ENCODE peak calls at places on chromosomes 12 and 14, in six cellular contexts. I is A549, Y is endothelial cell of umbilical vein, K is K562, W is GM12878, B is HepG2. N is an unnamed sample.

GRCh38 chr12:118853634-118854033 is 127.7 kb upstream of the SRRM4 start:
- DNase-seq in B (no peak), K (no peak), W (no peak), I (no peak), Y (no peak), N (peak)

GRCh38 chr12:87150969-87151662 is 878.1 kb downstream of the C12orf50 start:
- DNase-seq in K (no peak), W (peak), Y (no peak), I (peak), B (no peak), N (no peak)

GRCh38 chr14:71539660-71540285 is 392.5 kb upstream of the RGS6 start:
- DNase-seq in B (no peak), K (no peak), Y (peak), I (no peak), W (no peak), N (peak)

GRCh38 chr14:93207468-93208308 is 632 bp downstream of the UBR7 start:
- DNase-seq in K (peak), W (no peak), B (no peak), Y (peak), I (peak), N (peak)

GRCh38 chr14:58238252-58239247 is 6.1 kb upstream of the PSMA3 start:
- DNase-seq in W (no peak), I (no peak), K (peak), Y (peak), B (no peak), N (no peak)

GRCh38 chr12:5014269-5014668 is 29.4 kb upstream of the KCNA5 start:
- DNase-seq in B (no peak), Y (no peak), K (no peak), I (no peak), W (no peak), N (peak)

GRCh38 chr12:76422878-76423438 is 74.7 kb upstream of the BBS10 start:
- DNase-seq in Y (no peak), B (no peak), W (no peak), K (no peak), I (no peak), N (peak)

GRCh38 chr12:13205809-13206559 is 9.5 kb downstream of the EMP1 start:
- DNase-seq in B (no peak), K (no peak), Y (peak), I (peak), W (no peak), N (peak)

GRCh38 chr12:6361834-6362233 is 13.5 kb downstream of the SCNN1A start:
- DNase-seq in Y (peak), K (no peak), B (no peak), W (no peak), I (peak), N (no peak)

GRCh38 chr12:49952396-49953055 is 2.0 kb downstream of the AQP2 start:
- DNase-seq in W (no peak), B (no peak), I (no peak), Y (no peak), K (no peak), N (peak)

GRCh38 chr12:31835276-31835882 is 106.6 kb upstream of the AMN1 start:
- DNase-seq in I (peak), K (no peak), Y (peak), W (no peak), B (peak), N (no peak)

GRCh38 chr12:89970646-89971192 is 262.1 kb upstream of the ATP2B1 start:
- DNase-seq in W (no peak), K (no peak), B (no peak), Y (no peak), I (no peak), N (no peak)

GRCh38 chr12:6635375-6635855 is 344 bp downstream of the LPAR5 start:
- DNase-seq in K (peak), W (no peak), Y (no peak), B (no peak), I (no peak), N (peak)

GRCh38 chr14:19949218-19949617 is 18.5 kb downstream of the OR4K1 start:
- DNase-seq in W (no peak), I (no peak), K (no peak), Y (no peak), B (no peak), N (no peak)

GRCh38 chr14:55425091-55425490 is 13.5 kb upstream of the ATG14 start:
- DNase-seq in B (no peak), W (no peak), K (peak), Y (no peak), I (no peak), N (no peak)

GRCh38 chr14:71449316-71450055 is 482.7 kb upstream of the RGS6 start:
- DNase-seq in B (no peak), I (no peak), Y (no peak), W (no peak), K (no peak), N (no peak)

GRCh38 chr14:58617619-58618018 is 20.1 kb upstream of the DACT1 start:
- DNase-seq in W (no peak), I (no peak), Y (no peak), K (no peak), B (no peak), N (no peak)

GRCh38 chr14:30077946-30078345 is 150.3 kb upstream of the PRKD1 start:
- DNase-seq in K (no peak), W (no peak), B (no peak), I (no peak), Y (no peak), N (no peak)

GRCh38 chr14:80364274-80364673 is 153.0 kb upstream of the DIO2 start:
- DNase-seq in B (peak), Y (peak), K (no peak), I (peak), W (no peak), N (peak)

GRCh38 chr12:78036889-78037288 is 206.2 kb downstream of the NAV3 start:
- DNase-seq in B (no peak), I (no peak), W (no peak), Y (no peak), K (no peak), N (peak)

GRCh38 chr14:29743566-29743965 is 184.1 kb downstream of the PRKD1 start:
- DNase-seq in K (no peak), I (no peak), B (no peak), W (no peak), Y (no peak), N (no peak)

GRCh38 chr14:56271988-56272387 is 153.8 kb downstream of the PELI2 start:
- DNase-seq in Y (peak), B (no peak), I (no peak), K (no peak), W (no peak), N (no peak)

GRCh38 chr12:90260136-90260535 is 551.5 kb upstream of the ATP2B1 start:
- DNase-seq in K (no peak), W (no peak), Y (no peak), I (no peak), B (no peak), N (no peak)

GRCh38 chr12:57621497-57622292 is 10.5 kb downstream of the ARHGEF25 start:
- DNase-seq in K (peak), W (no peak), B (no peak), I (peak), Y (peak), N (peak)

DNA sequence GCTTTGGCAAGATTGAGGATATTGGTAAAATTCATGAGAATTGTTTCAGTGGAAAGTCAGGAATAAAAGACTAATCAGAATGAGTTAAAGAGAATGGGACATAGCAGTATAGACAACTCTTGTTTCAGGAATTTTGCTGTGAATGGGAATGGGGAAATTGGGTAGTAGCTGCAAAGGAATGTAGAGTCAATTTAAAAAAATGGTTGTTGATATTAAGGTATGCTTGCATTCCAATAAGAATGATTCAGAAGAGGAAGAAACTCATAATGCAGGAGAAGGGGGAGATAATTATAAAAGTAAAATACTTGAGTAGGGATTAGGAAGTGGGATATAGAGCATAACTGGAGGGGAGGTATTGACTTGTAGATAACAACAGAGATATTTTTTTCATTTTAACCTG is 40.7 kb downstream of the MNAT1 start:
- DNase-seq in K (no peak), W (no peak), B (no peak), Y (peak), I (no peak), N (no peak)
- TF ChIP-seq MAX in K (no peak), W (no peak), B (no peak), Y (no peak), I (no peak), N (no peak)

DNA sequence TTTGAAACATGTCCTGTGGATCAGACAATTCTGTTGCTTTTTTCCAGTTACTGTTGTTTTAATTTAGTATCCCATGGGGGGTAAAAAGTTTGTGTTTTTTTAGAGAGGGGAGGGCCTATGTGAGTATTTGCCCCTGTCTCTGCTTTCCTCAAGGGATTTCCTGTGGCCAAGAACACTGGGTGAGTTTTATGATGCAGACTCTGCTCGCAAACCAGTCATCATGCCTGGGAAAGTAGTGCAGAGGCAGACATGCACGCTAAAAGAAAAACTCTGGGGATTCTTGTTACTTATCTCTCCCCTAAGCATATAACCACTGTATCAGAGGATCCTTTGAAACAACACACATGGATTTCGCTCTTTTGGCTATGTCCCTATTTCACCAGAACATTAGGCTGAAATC is 1845.7 kb upstream of the SEL1L start:
- DNase-seq in Y (no peak), W (no peak), B (no peak), I (no peak), K (no peak), N (no peak)
- TF ChIP-seq MYC in Y (no peak), W (no peak), B (no peak), I (no peak), K (no peak), N (no peak)

DNA sequence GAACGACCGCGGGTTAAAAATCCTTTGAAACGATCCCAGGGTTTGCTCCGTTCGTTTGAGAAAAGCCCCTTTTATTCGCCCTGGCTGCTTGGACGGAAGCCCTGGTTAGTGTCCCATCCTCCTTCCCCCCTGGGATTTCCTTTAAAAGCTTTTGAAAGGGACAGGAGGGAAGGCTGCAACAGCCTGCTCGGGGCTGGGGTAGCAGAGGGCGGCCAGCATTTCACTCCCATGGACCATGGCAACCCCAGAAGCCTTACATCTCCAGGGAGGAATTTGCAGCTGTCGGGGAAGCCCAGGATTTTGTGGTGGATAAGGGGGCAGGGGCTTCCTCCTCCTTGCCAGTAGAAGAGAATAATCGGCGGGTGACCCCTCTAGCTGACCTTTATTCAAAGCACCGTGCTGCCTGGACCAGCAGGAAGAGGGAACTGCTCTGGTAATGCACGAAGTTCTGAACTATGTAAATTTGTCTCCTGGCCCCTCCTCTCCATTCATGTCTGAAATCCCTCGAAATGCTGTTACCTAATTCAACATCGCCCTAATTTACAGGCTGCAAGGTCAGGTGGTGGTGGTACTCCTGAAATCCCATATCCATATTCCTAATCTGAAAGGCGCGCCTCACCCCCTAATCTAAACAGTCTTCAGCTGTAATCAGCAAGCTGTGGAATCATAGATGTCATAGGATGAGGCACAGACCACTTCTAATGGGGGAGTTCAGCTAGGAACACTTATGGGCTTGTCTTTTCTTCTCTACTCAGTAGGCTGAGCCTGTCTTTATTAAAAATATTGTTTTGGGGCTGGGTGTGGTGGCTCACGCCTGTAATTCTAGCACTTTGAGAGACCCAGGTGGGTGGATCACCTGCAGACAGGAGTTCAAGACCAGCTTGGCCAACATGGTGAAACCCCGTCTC is 1.0 kb upstream of the CLIP1 start:
- DNase-seq in K (no peak), I (peak), Y (peak), B (peak), W (no peak), N (peak)
- TF ChIP-seq CTCF in K (no peak), I (no peak), Y (no peak), B (no peak), W (no peak), N (no peak)

DNA sequence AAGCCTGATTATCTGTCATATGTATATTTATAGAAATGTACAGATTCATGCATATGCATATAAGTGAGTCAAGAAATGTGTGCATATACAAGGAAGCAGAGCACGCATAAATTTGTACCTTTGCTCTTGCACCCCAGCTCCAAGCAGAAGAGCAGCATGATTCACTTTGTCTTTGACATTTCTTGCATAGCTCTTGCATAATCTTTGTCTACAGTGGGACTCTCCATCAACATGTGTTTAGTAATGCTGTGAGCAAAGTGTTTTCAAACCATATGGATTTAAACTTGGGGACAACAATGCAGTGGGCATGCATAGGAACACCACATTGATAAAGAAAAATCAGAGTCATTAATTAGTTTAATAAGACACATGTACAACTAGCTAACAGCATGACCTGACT is 330.7 kb upstream of the DCN start:
- DNase-seq in I (no peak), K (no peak), W (no peak), B (no peak), Y (no peak), N (no peak)
- TF ChIP-seq MAX in I (no peak), K (no peak), W (no peak), B (no peak), Y (no peak), N (no peak)

GRCh38 chr12:85183855-85184254 is 96.2 kb upstream of the ALX1 start:
- DNase-seq in B (no peak), W (no peak), K (no peak), Y (no peak), I (no peak), N (no peak)

GRCh38 chr12:85182699-85183098 is 97.3 kb upstream of the ALX1 start:
- DNase-seq in W (no peak), B (no peak), Y (no peak), I (peak), K (no peak), N (no peak)

GRCh38 chr12:85179680-85180300 is 100.2 kb upstream of the ALX1 start:
- DNase-seq in W (no peak), Y (peak), K (no peak), I (peak), B (no peak), N (no peak)
- TF ChIP-seq MYC in W (no peak), Y (no peak), K (no peak), I (no peak), B (no peak), N (no peak)

GRCh38 chr12:3316776-3317480 is 174.1 kb upstream of the PRMT8 start:
- DNase-seq in I (no peak), K (no peak), B (no peak), W (no peak), Y (no peak), N (no peak)
- TF ChIP-seq CTCF in I (no peak), K (no peak), B (no peak), W (no peak), Y (no peak), N (no peak)

DNA sequence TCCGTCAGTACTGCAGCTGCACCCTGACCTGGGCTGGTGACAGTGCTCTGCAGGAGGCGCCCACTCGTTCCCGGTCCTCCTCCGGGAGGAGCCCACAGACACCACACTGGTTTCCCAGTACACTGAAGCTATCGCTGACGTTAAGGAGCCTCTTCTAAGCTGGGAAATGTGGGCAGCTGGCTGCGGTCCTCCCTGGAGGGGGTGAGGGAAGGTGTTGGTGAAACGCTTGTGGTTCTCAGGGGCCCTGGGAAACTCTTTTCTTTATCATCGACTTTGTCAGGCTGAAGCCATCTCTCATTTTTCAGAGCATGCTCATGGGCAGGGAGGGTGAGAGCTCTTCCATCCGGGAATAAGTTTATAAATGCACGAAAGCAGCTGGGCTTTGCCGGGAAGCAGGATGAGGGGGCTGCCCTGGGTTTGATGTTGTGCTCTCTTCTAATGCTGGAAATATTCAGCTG is 176.0 kb downstream of the CHST11 start:
- DNase-seq in W (no peak), Y (no peak), I (no peak), K (no peak), B (no peak), N (no peak)
- TF ChIP-seq MAX in W (no peak), Y (no peak), I (no peak), K (no peak), B (no peak), N (no peak)

GRCh38 chr12:28974166-28974565 is 174.9 kb upstream of the FAR2 start:
- DNase-seq in K (no peak), W (no peak), I (no peak), Y (no peak), B (no peak), N (no peak)

GRCh38 chr12:28973491-28973890 is 175.6 kb upstream of the FAR2 start:
- DNase-seq in K (no peak), W (no peak), Y (no peak), B (no peak), I (no peak), N (no peak)

GRCh38 chr12:28974890-28975289 is 174.2 kb upstream of the FAR2 start:
- DNase-seq in W (no peak), K (no peak), B (no peak), Y (no peak), I (no peak), N (no peak)

DNA sequence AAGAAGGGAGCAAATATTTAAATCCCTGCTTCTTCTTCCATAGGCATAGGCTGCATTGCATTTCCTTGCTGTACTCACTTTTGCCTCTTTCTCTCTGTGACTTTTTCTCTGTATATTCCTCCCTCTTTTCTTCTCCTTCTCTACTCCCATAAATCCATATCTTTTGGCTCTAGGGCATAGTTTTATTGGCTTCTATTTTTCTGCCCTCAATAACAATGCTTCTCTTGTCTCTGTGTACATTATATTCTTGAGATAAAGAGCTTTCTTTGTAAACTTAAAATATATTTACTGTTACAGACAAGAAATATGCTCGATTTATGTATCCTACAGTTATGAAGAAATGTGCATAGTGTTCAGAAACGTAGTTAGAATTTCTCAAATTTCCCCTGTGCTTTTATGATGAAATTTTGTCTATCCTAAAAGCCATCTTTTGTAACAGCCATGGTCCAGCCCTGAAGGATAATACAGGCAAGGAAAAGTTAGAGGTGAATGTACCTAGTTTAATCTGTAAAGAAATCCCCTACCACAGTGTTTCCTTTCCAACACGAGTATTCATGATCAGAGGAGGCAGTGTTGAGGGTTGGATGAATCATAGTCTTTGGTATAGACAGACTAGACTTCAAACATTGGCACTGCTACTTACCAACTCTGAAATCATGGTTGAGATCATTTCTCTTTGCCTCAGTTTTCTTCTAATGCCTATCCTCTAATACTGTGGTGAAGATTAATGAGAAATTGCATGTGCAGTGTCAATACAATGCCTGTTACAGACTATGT is 173.3 kb upstream of the FAR2 start:
- DNase-seq in K (no peak), Y (no peak), I (no peak), W (no peak), B (no peak), N (no peak)
- TF ChIP-seq MYC in K (no peak), Y (no peak), I (no peak), W (no peak), B (no peak), N (no peak)

N was measured in NB4.